ENCODE peak calls at places on chromosomes 12 and 14, in ten cellular contexts. A is gastrocnemius medialis, D is Caco-2, S is tibial artery, Z is A673, K is GM12865, W is AG04450, E is tibial nerve, R is transverse colon, Q is cardiac muscle cell. M is an unnamed sample.

GRCh38 chr12:111673503-111673902 is 12.3 kb downstream of the BRAP start:
- DNase-seq in A (no peak), S (no peak), K (peak), W (no peak), Z (peak), Q (peak), D (no peak), E (no peak), R (no peak), M (peak)

GRCh38 chr12:130484221-130484620 is 146.5 kb downstream of the PIWIL1 start:
- DNase-seq in Z (no peak), E (no peak), D (no peak), S (no peak), A (no peak), W (no peak), K (no peak), R (no peak), Q (no peak), M (no peak)

GRCh38 chr14:33768458-33768830 is 182.4 kb downstream of the EGLN3 start:
- DNase-seq in K (no peak), E (no peak), W (no peak), S (no peak), Z (peak), D (no peak), Q (peak), R (no peak), A (no peak), M (no peak)

GRCh38 chr12:89350260-89350659 is 2.0 kb downstream of the DUSP6 start:
- DNase-seq in A (no peak), S (no peak), E (no peak), R (no peak), Q (no peak), W (no peak), D (no peak), K (no peak), Z (no peak), M (no peak)

GRCh38 chr14:21528381-21529348 is 2.5 kb upstream of the SALL2 start:
- DNase-seq in Q (peak), K (no peak), D (no peak), W (no peak), Z (no peak), S (no peak), E (no peak), R (no peak), A (no peak), M (no peak)

GRCh38 chr12:96534339-96534738 is 45.0 kb downstream of the CFAP54 start:
- DNase-seq in A (no peak), D (peak), S (no peak), R (no peak), Q (peak), Z (no peak), W (no peak), K (no peak), E (no peak), M (no peak)

GRCh38 chr14:21084988-21085853 is 13.2 kb downstream of the ZNF219 start:
- DNase-seq in W (no peak), S (no peak), E (no peak), A (no peak), D (no peak), R (no peak), Q (peak), K (no peak), Z (no peak), M (peak)

GRCh38 chr14:23572841-23573240 is 5.2 kb upstream of the AP1G2 start:
- DNase-seq in Z (no peak), R (no peak), K (no peak), D (no peak), E (peak), Q (no peak), A (no peak), S (no peak), W (no peak), M (no peak)

GRCh38 chr12:91406920-91407341 is 224.3 kb upstream of the DCN start:
- DNase-seq in A (no peak), W (no peak), K (peak), R (peak), E (no peak), S (no peak), D (no peak), Z (peak), Q (peak), M (no peak)

GRCh38 chr14:100203962-100204834 is 34.7 kb upstream of the YY1 start:
- DNase-seq in S (no peak), E (no peak), D (peak), W (peak), R (no peak), K (no peak), Z (no peak), A (no peak), Q (peak), M (no peak)

GRCh38 chr14:21987937-21988336 is 314.3 kb upstream of the OR4E1 start:
- DNase-seq in Q (peak), D (no peak), E (no peak), K (peak), A (no peak), Z (peak), R (no peak), W (no peak), S (no peak), M (no peak)

GRCh38 chr12:47088021-47088944 is 8.5 kb upstream of the AMIGO2 start:
- DNase-seq in D (peak), K (no peak), R (no peak), Q (peak), A (no peak), W (no peak), S (no peak), Z (no peak), E (no peak), M (no peak)

GRCh38 chr12:54173066-54173726 is 15.6 kb downstream of the SMUG1 start:
- DNase-seq in E (peak), K (no peak), A (no peak), W (no peak), Z (peak), Q (peak), R (peak), D (no peak), S (no peak), M (no peak)

GRCh38 chr12:14995583-14996425 is 23.0 kb downstream of the PDE6H start:
- DNase-seq in R (no peak), Q (peak), K (peak), E (no peak), W (peak), S (no peak), D (no peak), A (no peak), Z (peak), M (peak)

GRCh38 chr14:94677747-94678146 is 65.6 kb downstream of the SERPINA3 start:
- DNase-seq in E (no peak), R (no peak), K (no peak), W (no peak), D (no peak), S (peak), Z (no peak), A (no peak), Q (no peak), M (no peak)

GRCh38 chr14:54048736-54049135 is 92.1 kb upstream of the BMP4 start:
- DNase-seq in S (no peak), R (no peak), K (no peak), Z (no peak), W (no peak), D (no peak), Q (no peak), A (no peak), E (no peak), M (no peak)

GRCh38 chr14:49615776-49616175 is 4.7 kb downstream of the RPL36AL start:
- DNase-seq in Z (no peak), Q (peak), A (no peak), R (no peak), S (no peak), W (no peak), D (no peak), E (no peak), K (no peak), M (no peak)

GRCh38 chr12:97944576-97944975 is 482.0 kb downstream of the RMST start:
- DNase-seq in W (no peak), Z (no peak), D (no peak), R (no peak), A (no peak), Q (no peak), K (no peak), S (no peak), E (no peak), M (no peak)

GRCh38 chr12:97940629-97941028 is 478.0 kb downstream of the RMST start:
- DNase-seq in D (no peak), S (no peak), Q (peak), K (no peak), A (no peak), W (no peak), R (no peak), E (no peak), Z (peak), M (no peak)

GRCh38 chr12:97941686-97942354 is 479.2 kb downstream of the RMST start:
- DNase-seq in Z (no peak), Q (no peak), D (no peak), K (no peak), S (no peak), E (no peak), W (no peak), R (no peak), A (no peak), M (no peak)

GRCh38 chr12:97940105-97940504 is 477.5 kb downstream of the RMST start:
- DNase-seq in K (no peak), Z (no peak), E (no peak), Q (no peak), A (no peak), W (no peak), S (no peak), D (no peak), R (no peak), M (no peak)

GRCh38 chr12:97943359-97943758 is 480.8 kb downstream of the RMST start:
- DNase-seq in K (no peak), D (no peak), W (no peak), Z (no peak), S (no peak), Q (no peak), E (no peak), A (no peak), R (no peak), M (no peak)
- TF ChIP-seq CTCF in K (no peak), D (no peak), W (no peak), Z (peak), S (no peak), Q (no peak), E (no peak), A (no peak), R (no peak), M (no peak)

GRCh38 chr12:109741286-109741969 is 27.8 kb downstream of the FAM222A start:
- DNase-seq in S (peak), R (no peak), K (no peak), E (no peak), W (no peak), D (peak), Z (no peak), A (no peak), Q (no peak), M (no peak)

GRCh38 chr12:109738878-109739665 is 25.4 kb downstream of the FAM222A start:
- DNase-seq in Z (no peak), D (peak), Q (no peak), W (no peak), E (no peak), K (no peak), S (peak), A (no peak), R (no peak), M (no peak)

GRCh38 chr12:109740694-109741245 is 27.1 kb downstream of the FAM222A start:
- DNase-seq in A (no peak), R (no peak), K (no peak), W (no peak), D (peak), E (no peak), Q (no peak), Z (no peak), S (peak), M (no peak)

GRCh38 chr12:109738209-109738608 is 24.6 kb downstream of the FAM222A start:
- DNase-seq in K (no peak), D (peak), Z (no peak), S (peak), E (no peak), Q (no peak), A (no peak), W (no peak), R (no peak), M (no peak)

DNA sequence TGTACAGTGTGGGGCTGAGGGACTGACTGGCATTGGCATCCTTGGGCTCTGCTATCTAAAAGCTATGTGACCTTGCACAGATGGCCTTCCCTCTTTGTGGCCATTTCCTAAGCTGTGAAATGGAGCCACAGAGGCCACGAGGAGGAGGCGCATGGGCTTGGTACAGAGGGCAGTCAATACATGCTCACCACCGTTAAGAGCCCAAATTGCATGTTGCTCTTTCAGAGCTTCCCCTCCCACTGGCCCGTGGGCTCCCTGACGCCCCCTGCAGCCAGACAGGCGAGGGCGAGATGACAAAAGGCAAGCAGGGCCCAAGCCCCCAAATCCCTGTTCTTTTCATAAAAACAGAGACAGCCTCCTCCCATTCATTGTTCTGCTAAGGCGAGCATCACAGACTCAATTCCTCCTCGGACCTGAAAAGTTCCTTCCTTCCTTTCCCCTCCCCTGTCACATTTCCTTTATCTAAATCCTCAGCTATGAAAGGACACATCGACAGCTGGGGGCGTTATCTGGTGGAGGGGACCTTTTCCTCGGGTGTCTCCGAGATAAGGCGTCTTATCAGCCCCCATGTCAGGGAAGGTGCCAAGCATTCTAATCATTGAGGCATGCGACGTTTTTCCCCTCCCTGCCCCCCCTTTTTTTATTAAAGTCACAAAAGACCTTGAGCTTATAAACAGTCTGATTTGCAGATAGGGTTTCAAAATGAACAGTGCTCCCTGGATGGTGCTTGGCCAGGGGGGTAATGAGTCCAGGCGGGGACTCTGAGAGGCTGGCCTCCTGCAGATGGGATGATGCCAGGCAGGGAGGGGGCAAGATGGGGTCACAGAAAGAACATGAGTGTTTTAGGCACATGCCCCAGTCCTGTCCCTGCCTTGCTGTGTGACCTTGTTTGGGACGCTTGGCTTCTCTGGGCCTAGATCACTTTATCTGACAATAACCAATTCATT is 26.4 kb downstream of the FAM222A start:
- DNase-seq in W (no peak), S (peak), Q (peak), A (no peak), R (no peak), K (no peak), E (no peak), Z (peak), D (peak), M (no peak)
- TF ChIP-seq CTCF in W (peak), S (no peak), Q (peak), A (no peak), R (no peak), K (peak), E (no peak), Z (peak), D (peak), M (peak)

GRCh38 chr12:113316155-113316554 is 18.8 kb downstream of the SLC8B1 start:
- DNase-seq in A (no peak), R (no peak), W (no peak), Z (no peak), D (no peak), E (no peak), S (no peak), K (no peak), Q (no peak), M (no peak)
- TF ChIP-seq CTCF in A (no peak), R (no peak), W (peak), Z (no peak), D (no peak), E (no peak), S (no peak), K (no peak), Q (peak), M (peak)

DNA sequence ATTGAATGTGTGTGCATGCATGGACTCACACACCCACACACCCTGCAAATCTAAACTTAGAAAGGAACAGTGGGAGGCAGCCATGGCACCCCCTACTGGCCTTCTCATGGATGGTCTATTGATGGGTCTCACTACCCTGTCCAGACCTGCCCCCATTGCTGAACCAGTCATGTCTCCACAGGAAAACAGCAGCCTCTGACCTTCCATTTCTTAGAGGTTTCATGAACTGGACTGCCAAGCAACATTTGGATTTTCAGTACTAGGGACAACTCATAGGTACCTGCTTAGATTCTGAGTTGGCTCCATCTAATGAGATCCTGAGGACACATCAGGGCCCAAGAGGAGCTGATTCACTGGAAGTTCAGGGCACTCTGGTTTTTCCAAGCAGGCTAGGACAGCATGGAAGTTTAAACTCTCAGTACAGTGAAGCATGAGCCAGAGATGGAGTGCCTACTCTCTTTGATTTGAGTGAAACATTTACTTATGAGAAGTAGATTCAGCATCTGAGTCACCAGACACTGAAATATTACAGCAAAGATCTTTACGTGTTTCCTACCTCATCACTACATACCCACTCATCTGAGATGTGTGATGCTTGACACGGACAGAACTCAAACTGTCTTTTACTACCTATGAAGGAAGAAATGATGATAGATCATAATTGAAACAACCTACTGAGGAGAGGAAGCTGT is 98.9 kb upstream of the PLEKHG7 start:
- DNase-seq in S (no peak), A (no peak), Z (no peak), Q (no peak), R (no peak), D (no peak), W (no peak), K (no peak), E (no peak), M (no peak)
- TF ChIP-seq CTCF in S (no peak), A (no peak), Z (peak), Q (no peak), R (no peak), D (no peak), W (no peak), K (no peak), E (no peak), M (no peak)

GRCh38 chr14:66398437-66398836 is 87.7 kb upstream of the CCDC196 start:
- DNase-seq in W (no peak), S (no peak), Q (no peak), R (no peak), Z (no peak), A (no peak), K (peak), E (no peak), D (no peak), M (no peak)

GRCh38 chr14:66401447-66402095 is 84.6 kb upstream of the CCDC196 start:
- DNase-seq in R (no peak), K (peak), A (no peak), Z (peak), E (no peak), D (no peak), W (no peak), Q (peak), S (no peak), M (no peak)

GRCh38 chr14:66404051-66404450 is 82.1 kb upstream of the CCDC196 start:
- DNase-seq in S (no peak), D (no peak), A (no peak), R (no peak), E (no peak), W (no peak), Z (no peak), Q (no peak), K (no peak), M (no peak)

GRCh38 chr14:66405158-66405557 is 81.0 kb upstream of the CCDC196 start:
- DNase-seq in Z (no peak), W (no peak), D (no peak), Q (peak), A (no peak), S (no peak), R (no peak), E (no peak), K (no peak), M (no peak)

GRCh38 chr14:66403183-66403582 is 83.0 kb upstream of the CCDC196 start:
- DNase-seq in A (no peak), W (no peak), Z (peak), K (peak), Q (peak), R (no peak), D (no peak), S (no peak), E (no peak), M (no peak)
- TF ChIP-seq CTCF in A (peak), W (peak), Z (peak), K (peak), Q (peak), R (peak), D (peak), S (peak), E (peak), M (peak)

GRCh38 chr14:68225321-68225720 is 405.7 kb downstream of the RAD51B start:
- DNase-seq in Z (no peak), D (no peak), S (no peak), A (no peak), E (no peak), W (no peak), K (no peak), R (no peak), Q (no peak), M (no peak)
- TF ChIP-seq CTCF in Z (no peak), D (no peak), S (no peak), A (no peak), E (no peak), W (no peak), K (no peak), R (no peak), Q (no peak), M (no peak)

GRCh38 chr12:52951640-52952039 is 2.7 kb downstream of the KRT18 start:
- DNase-seq in E (no peak), D (no peak), Q (no peak), A (no peak), S (no peak), R (no peak), Z (no peak), K (no peak), W (no peak), M (no peak)

GRCh38 chr12:52951126-52951525 is 2.2 kb downstream of the KRT18 start:
- DNase-seq in Q (no peak), R (no peak), S (no peak), Z (no peak), A (no peak), D (no peak), E (no peak), K (no peak), W (no peak), M (no peak)

GRCh38 chr12:52950553-52950952 is 1.6 kb downstream of the KRT18 start:
- DNase-seq in E (no peak), W (no peak), S (no peak), R (no peak), D (no peak), Q (no peak), K (no peak), Z (no peak), A (no peak), M (no peak)

GRCh38 chr12:52953181-52953841 is 4.4 kb downstream of the KRT18 start:
- DNase-seq in W (no peak), Q (no peak), D (peak), K (no peak), R (no peak), A (no peak), S (no peak), E (no peak), Z (no peak), M (no peak)

GRCh38 chr12:52952082-52952801 is 3.3 kb downstream of the KRT18 start:
- DNase-seq in R (peak), Q (peak), E (no peak), W (no peak), Z (no peak), A (no peak), D (no peak), K (no peak), S (no peak), M (no peak)
- TF ChIP-seq CTCF in R (peak), Q (peak), E (no peak), W (no peak), Z (no peak), A (no peak), D (no peak), K (peak), S (no peak), M (no peak)

M was measured in AG09319.